ENCODE peak calls at places on chromosomes 7 and 10, in five cellular contexts. W is B cell, N is PC-9, I is GM20000, J is gastrocnemius medialis. Y is an unnamed sample.

GRCh38 chr7:30800785-30801252 is 29.6 kb downstream of the MINDY4 start:
- DNase-seq in W (peak; percentile 39), N (peak; percentile 61), I (peak; percentile 74), J (peak; percentile 54), Y (no peak)

GRCh38 chr7:111212857-111213523 is 122.1 kb downstream of the LRRN3 start:
- DNase-seq in W (peak; percentile 0), N (no peak), I (no peak), J (no peak), Y (no peak)

GRCh38 chr7:109967401-109967800 is 1123.5 kb upstream of the LRRN3 start:
- DNase-seq in W (no peak), N (no peak), I (no peak), J (no peak), Y (no peak)

GRCh38 chr7:20005081-20005480 is 212.1 kb downstream of the MACC1 start:
- DNase-seq in W (no peak), N (peak; percentile 26), I (no peak), J (no peak), Y (no peak)

GRCh38 chr7:48389977-48390376 is 218.7 kb downstream of the ABCA13 start:
- DNase-seq in W (no peak), N (peak; percentile 50), I (no peak), J (no peak), Y (no peak)

GRCh38 chr10:60235001-60235400 is 154.7 kb downstream of the ANK3 start:
- DNase-seq in W (no peak), N (no peak), I (no peak), J (no peak), Y (no peak)

GRCh38 chr7:104793066-104793465 is 220.9 kb upstream of the KMT2E start:
- DNase-seq in W (no peak), N (no peak), I (no peak), J (no peak), Y (no peak)

GRCh38 chr7:78218051-78218450 is 419.5 kb downstream of the PHTF2 start:
- DNase-seq in W (no peak), N (no peak), I (no peak), J (no peak), Y (no peak)

GRCh38 chr10:70740441-70741288 is 44.5 kb downstream of the TBATA start:
- DNase-seq in W (no peak), N (no peak), I (no peak), J (no peak), Y (no peak)

GRCh38 chr7:107147464-107148214 is 21.2 kb upstream of the HBP1 start:
- DNase-seq in W (peak; percentile 62), N (no peak), I (peak; percentile 33), J (peak; percentile 17), Y (no peak)

GRCh38 chr7:47039899-47040298 is 542.0 kb downstream of the TNS3 start:
- DNase-seq in W (no peak), N (no peak), I (no peak), J (no peak), Y (no peak)

GRCh38 chr7:19051767-19052375 is 65.6 kb downstream of the TWIST1 start:
- DNase-seq in W (peak; percentile 38), N (peak; percentile 33), I (peak; percentile 44), J (no peak), Y (no peak)

GRCh38 chr7:151608031-151608551 is 88.4 kb upstream of the RHEB start:
- DNase-seq in W (no peak), N (peak; percentile 76), I (no peak), J (no peak), Y (no peak)

GRCh38 chr10:119422685-119423509 is 119.6 kb downstream of the RGS10 start:
- DNase-seq in W (no peak), N (no peak), I (no peak), J (no peak), Y (no peak)

GRCh38 chr10:44387853-44388251 is 3.0 kb upstream of the CXCL12 start:
- DNase-seq in W (no peak), N (no peak), I (no peak), J (no peak), Y (no peak)

GRCh38 chr7:77907281-77907680 is 108.7 kb downstream of the PHTF2 start:
- DNase-seq in W (no peak), N (no peak), I (no peak), J (no peak), Y (no peak)

GRCh38 chr10:121694966-121695340 is 96.7 kb upstream of the FGFR2 start:
- DNase-seq in W (no peak), N (no peak), I (no peak), J (no peak), Y (no peak)

GRCh38 chr10:108180883-108181282 is 1016.4 kb upstream of the SORCS1 start:
- DNase-seq in W (no peak), N (no peak), I (no peak), J (no peak), Y (no peak)

GRCh38 chr10:131149111-131149510 is 162.4 kb downstream of the TCERG1L start:
- DNase-seq in W (no peak), N (no peak), I (no peak), J (no peak), Y (no peak)

GRCh38 chr7:158863611-158864506 is 7.5 kb downstream of the DYNC2I1 start:
- DNase-seq in W (peak; percentile 50), N (peak; percentile 68), I (peak; percentile 73), J (peak; percentile 90), Y (no peak)

GRCh38 chr7:100854146-100854895 is 1.8 kb downstream of the SLC12A9 start:
- DNase-seq in W (no peak), N (no peak), I (peak; percentile 20), J (no peak), Y (no peak)

GRCh38 chr10:10824611-10825148 is 193.0 kb upstream of the CELF2 start:
- DNase-seq in W (no peak), N (no peak), I (no peak), J (no peak), Y (no peak)

GRCh38 chr7:154880512-154880911 is 122.4 kb downstream of the PAXIP1 start:
- DNase-seq in W (no peak), N (no peak), I (no peak), J (no peak), Y (no peak)

GRCh38 chr10:82429302-82429701 is 554.3 kb downstream of the NRG3 start:
- DNase-seq in W (no peak), N (no peak), I (no peak), J (no peak), Y (no peak)

GRCh38 chr10:1670541-1671365 is 66.6 kb downstream of the ADARB2 start:
- DNase-seq in W (no peak), N (no peak), I (no peak), J (no peak), Y (no peak)

GRCh38 chr7:69115788-69116187 is 482.5 kb upstream of the AUTS2 start:
- DNase-seq in W (no peak), N (peak; percentile 73), I (no peak), J (no peak), Y (no peak)

GRCh38 chr10:59553127-59553649 is 156.5 kb downstream of the SLC16A9 start:
- DNase-seq in W (no peak), N (no peak), I (no peak), J (no peak), Y (no peak)

GRCh38 chr7:10707519-10707918 is 266.2 kb upstream of the PHF14 start:
- DNase-seq in W (no peak), N (no peak), I (no peak), J (no peak), Y (no peak)

DNA sequence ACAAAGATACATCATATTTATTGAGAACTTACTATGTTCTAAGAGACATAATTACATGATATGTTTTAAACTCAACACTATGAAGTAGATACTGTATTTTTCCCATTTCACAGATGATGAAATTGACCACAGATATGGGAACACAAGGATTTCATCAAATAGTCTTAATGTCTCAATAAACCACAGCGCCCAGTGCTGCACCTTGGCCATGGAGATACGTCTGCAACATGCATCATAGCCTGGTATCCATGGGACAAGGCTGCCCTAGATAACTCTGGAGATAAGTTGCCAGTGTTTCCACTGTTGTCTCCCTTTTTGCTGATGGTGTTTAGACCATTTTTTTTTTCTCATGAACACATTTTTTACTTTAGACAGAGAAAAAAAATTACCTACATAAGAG is 97.5 kb downstream of the GNAT3 start:
- DNase-seq in W (no peak), N (no peak), I (no peak), J (no peak), Y (no peak)
- TF ChIP-seq CTCF in W (no peak), N (no peak), I (no peak), J (no peak), Y (no peak)

GRCh38 chr10:102713814-102714620 is at the start of gene ARL3:
- DNase-seq in W (peak; percentile 96), N (peak; percentile 89), I (peak; percentile 95), J (peak; percentile 97), Y (peak; percentile 82)
- TF ChIP-seq CTCF in W (peak; percentile 72), N (peak; percentile 41), I (no peak), J (peak; percentile 65), Y (peak; percentile 67)

GRCh38 chr7:67636363-67637355 is 640.0 kb downstream of the TYW1 start:
- DNase-seq in W (no peak), N (no peak), I (no peak), J (no peak), Y (no peak)
- TF ChIP-seq CTCF in W (no peak), N (no peak), I (no peak), J (no peak), Y (no peak)

GRCh38 chr7:130814753-130815152 is 80.7 kb upstream of the KLF14 start:
- DNase-seq in W (no peak), N (no peak), I (no peak), J (no peak), Y (no peak)
- TF ChIP-seq CTCF in W (peak; percentile 17), N (peak; percentile 75), I (no peak), J (no peak), Y (no peak)

GRCh38 chr10:51231754-51232153 is 157.5 kb downstream of the PRKG1 start:
- DNase-seq in W (no peak), N (no peak), I (no peak), J (no peak), Y (no peak)
- TF ChIP-seq CTCF in W (no peak), N (no peak), I (no peak), J (no peak), Y (no peak)

DNA sequence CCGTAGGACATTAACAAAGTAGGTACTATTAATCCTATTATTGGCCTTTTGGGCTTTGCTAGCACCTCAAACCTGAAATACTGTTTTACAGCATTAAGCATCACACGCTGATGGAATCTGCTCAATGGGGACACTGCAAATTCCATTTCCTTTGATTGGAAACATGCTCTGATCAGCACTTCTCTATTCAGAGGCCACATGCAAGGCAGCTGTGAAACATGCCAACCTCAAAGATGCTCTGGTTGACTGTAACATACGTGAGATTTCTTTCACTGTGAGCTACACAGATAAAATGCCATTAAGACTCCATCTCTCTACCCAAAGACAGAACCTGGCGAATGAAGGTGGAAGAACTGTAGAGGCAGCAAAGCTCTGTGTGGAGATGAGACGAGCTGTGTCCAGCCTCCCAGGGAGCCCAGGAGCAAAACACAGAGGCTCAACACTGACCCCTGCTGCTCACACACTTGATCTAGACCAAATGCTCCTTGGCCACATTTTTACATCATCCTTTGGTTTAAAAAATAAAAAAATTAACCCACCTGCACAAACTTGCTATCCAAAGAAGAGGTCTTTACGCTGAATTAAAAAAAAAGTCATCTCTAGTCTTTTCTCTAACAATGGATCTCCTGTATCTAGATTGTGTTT is 8.0 kb downstream of the RSU1 start:
- DNase-seq in W (peak; percentile 43), N (no peak), I (peak; percentile 58), J (no peak), Y (no peak)
- TF ChIP-seq CTCF in W (peak; percentile 57), N (peak; percentile 48), I (peak; percentile 54), J (peak; percentile 12), Y (peak; percentile 45)

Y was measured in natural killer cell.